ENCODE peak calls at places on chromosomes 2 and 18, in ten cellular contexts. One of them, this sample, is unnamed.

GRCh38 chr2:88136817-88137216 is 9.0 kb upstream of the FABP1 start:
- DNase-seq in GM12865: no peak
- DNase-seq in spleen: no peak
- DNase-seq in psoas muscle: no peak
- DNase-seq in keratinocyte: no peak
- DNase-seq in mammary epithelial cell: no peak
- DNase-seq in AG10803: no peak
- DNase-seq in NB4: no peak
- DNase-seq in endothelial cell of umbilical vein: no peak
- DNase-seq in fibroblast of mammary gland: no peak
- DNase-seq in this sample: no peak

GRCh38 chr2:65380243-65380642 is 52.2 kb downstream of the SPRED2 start:
- DNase-seq in endothelial cell of umbilical vein: no peak
- DNase-seq in fibroblast of mammary gland: no peak
- DNase-seq in GM12865: no peak
- DNase-seq in AG10803: no peak
- DNase-seq in NB4: no peak
- DNase-seq in psoas muscle: no peak
- DNase-seq in keratinocyte: no peak
- DNase-seq in spleen: no peak
- DNase-seq in mammary epithelial cell: no peak
- DNase-seq in this sample: no peak

GRCh38 chr2:162212366-162212765 is 30.9 kb downstream of the FAP start:
- DNase-seq in NB4: no peak
- DNase-seq in endothelial cell of umbilical vein: no peak
- DNase-seq in mammary epithelial cell: no peak
- DNase-seq in spleen: no peak
- DNase-seq in AG10803: peak
- DNase-seq in psoas muscle: no peak
- DNase-seq in GM12865: no peak
- DNase-seq in keratinocyte: no peak
- DNase-seq in fibroblast of mammary gland: peak
- DNase-seq in this sample: peak

GRCh38 chr2:69668598-69668997 is 25.1 kb upstream of the AAK1 start:
- DNase-seq in GM12865: no peak
- DNase-seq in endothelial cell of umbilical vein: no peak
- DNase-seq in mammary epithelial cell: peak
- DNase-seq in keratinocyte: no peak
- DNase-seq in NB4: peak
- DNase-seq in AG10803: peak
- DNase-seq in psoas muscle: no peak
- DNase-seq in spleen: no peak
- DNase-seq in fibroblast of mammary gland: no peak
- DNase-seq in this sample: no peak

GRCh38 chr2:109032229-109032800 is 43.3 kb upstream of the EDAR start:
- DNase-seq in mammary epithelial cell: no peak
- DNase-seq in AG10803: no peak
- DNase-seq in endothelial cell of umbilical vein: no peak
- DNase-seq in GM12865: no peak
- DNase-seq in spleen: no peak
- DNase-seq in NB4: no peak
- DNase-seq in keratinocyte: no peak
- DNase-seq in psoas muscle: no peak
- DNase-seq in fibroblast of mammary gland: no peak
- DNase-seq in this sample: no peak

GRCh38 chr2:166184789-166185188 is 57.0 kb upstream of the SCN1A start:
- DNase-seq in mammary epithelial cell: peak
- DNase-seq in keratinocyte: peak
- DNase-seq in spleen: no peak
- DNase-seq in AG10803: no peak
- DNase-seq in psoas muscle: no peak
- DNase-seq in NB4: no peak
- DNase-seq in GM12865: no peak
- DNase-seq in endothelial cell of umbilical vein: peak
- DNase-seq in fibroblast of mammary gland: no peak
- DNase-seq in this sample: no peak

GRCh38 chr18:74376523-74376922 is 60.9 kb downstream of the C18orf63 start:
- DNase-seq in spleen: no peak
- DNase-seq in mammary epithelial cell: no peak
- DNase-seq in GM12865: no peak
- DNase-seq in keratinocyte: no peak
- DNase-seq in NB4: no peak
- DNase-seq in endothelial cell of umbilical vein: no peak
- DNase-seq in psoas muscle: no peak
- DNase-seq in AG10803: no peak
- DNase-seq in fibroblast of mammary gland: no peak
- DNase-seq in this sample: no peak

GRCh38 chr18:63971320-63972071 is 1.6 kb downstream of the SERPINB8 start:
- DNase-seq in AG10803: no peak
- DNase-seq in endothelial cell of umbilical vein: no peak
- DNase-seq in mammary epithelial cell: no peak
- DNase-seq in spleen: no peak
- DNase-seq in NB4: no peak
- DNase-seq in fibroblast of mammary gland: no peak
- DNase-seq in psoas muscle: no peak
- DNase-seq in GM12865: no peak
- DNase-seq in keratinocyte: no peak
- DNase-seq in this sample: no peak

GRCh38 chr2:133287709-133288108 is 280.6 kb downstream of the NCKAP5 start:
- DNase-seq in endothelial cell of umbilical vein: peak
- DNase-seq in keratinocyte: no peak
- DNase-seq in mammary epithelial cell: peak
- DNase-seq in NB4: no peak
- DNase-seq in spleen: no peak
- DNase-seq in fibroblast of mammary gland: peak
- DNase-seq in GM12865: no peak
- DNase-seq in AG10803: peak
- DNase-seq in psoas muscle: no peak
- DNase-seq in this sample: peak

GRCh38 chr2:240570531-240571313 is 2.4 kb downstream of the RNPEPL1 start:
- DNase-seq in fibroblast of mammary gland: no peak
- DNase-seq in AG10803: no peak
- DNase-seq in endothelial cell of umbilical vein: no peak
- DNase-seq in NB4: no peak
- DNase-seq in keratinocyte: no peak
- DNase-seq in GM12865: no peak
- DNase-seq in psoas muscle: peak
- DNase-seq in spleen: peak
- DNase-seq in mammary epithelial cell: no peak
- DNase-seq in this sample: no peak

GRCh38 chr18:27136208-27136535 is 48.9 kb downstream of the CHST9 start:
- DNase-seq in mammary epithelial cell: peak
- DNase-seq in GM12865: no peak
- DNase-seq in psoas muscle: no peak
- DNase-seq in NB4: no peak
- DNase-seq in fibroblast of mammary gland: no peak
- DNase-seq in AG10803: peak
- DNase-seq in keratinocyte: peak
- DNase-seq in endothelial cell of umbilical vein: no peak
- DNase-seq in spleen: no peak
- DNase-seq in this sample: peak

GRCh38 chr2:143397886-143398614 is 268.8 kb downstream of the ARHGAP15 start:
- DNase-seq in AG10803: peak
- DNase-seq in GM12865: peak
- DNase-seq in keratinocyte: no peak
- DNase-seq in mammary epithelial cell: peak
- DNase-seq in fibroblast of mammary gland: peak
- DNase-seq in spleen: no peak
- DNase-seq in NB4: no peak
- DNase-seq in endothelial cell of umbilical vein: no peak
- DNase-seq in psoas muscle: no peak
- DNase-seq in this sample: peak

GRCh38 chr2:27860111-27860510 is 30.1 kb downstream of the RBKS start:
- DNase-seq in fibroblast of mammary gland: peak
- DNase-seq in spleen: no peak
- DNase-seq in endothelial cell of umbilical vein: peak
- DNase-seq in AG10803: peak
- DNase-seq in mammary epithelial cell: peak
- DNase-seq in keratinocyte: peak
- DNase-seq in NB4: peak
- DNase-seq in psoas muscle: no peak
- DNase-seq in GM12865: no peak
- DNase-seq in this sample: peak

GRCh38 chr18:53991805-53992204 is 232.7 kb downstream of the MBD2 start:
- DNase-seq in spleen: no peak
- DNase-seq in NB4: no peak
- DNase-seq in endothelial cell of umbilical vein: no peak
- DNase-seq in psoas muscle: no peak
- DNase-seq in mammary epithelial cell: peak
- DNase-seq in AG10803: peak
- DNase-seq in fibroblast of mammary gland: peak
- DNase-seq in keratinocyte: no peak
- DNase-seq in GM12865: no peak
- DNase-seq in this sample: peak

DNA sequence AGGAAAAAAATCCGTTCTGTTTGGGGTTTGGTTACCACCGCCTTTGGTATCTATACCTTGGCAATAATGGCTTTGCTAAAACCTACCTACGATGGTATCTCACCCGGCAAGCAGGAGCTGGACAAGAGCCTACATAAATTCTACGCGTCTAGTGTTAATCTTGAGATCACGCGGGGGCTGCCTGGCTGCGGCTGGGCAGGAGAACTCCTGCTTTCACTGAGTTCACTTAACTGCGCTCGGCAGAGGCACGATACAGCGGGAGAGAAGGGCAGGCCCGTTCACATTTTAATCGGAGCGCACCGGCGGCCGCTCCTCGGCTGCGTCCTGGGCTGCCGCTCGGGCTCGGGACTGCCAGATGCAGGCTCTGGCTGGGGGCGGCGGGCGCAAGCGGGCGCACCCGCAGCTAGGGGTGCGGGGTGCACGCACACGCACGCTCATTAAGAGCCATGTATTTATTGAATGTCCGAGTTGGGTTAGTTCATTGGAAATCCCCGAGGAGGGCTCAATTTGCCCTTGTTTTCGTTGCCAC is 1.7 kb upstream of the POU3F3 start:
- DNase-seq in fibroblast of mammary gland: no peak
- DNase-seq in keratinocyte: no peak
- DNase-seq in AG10803: no peak
- DNase-seq in psoas muscle: no peak
- DNase-seq in spleen: no peak
- DNase-seq in endothelial cell of umbilical vein: no peak
- DNase-seq in NB4: peak
- DNase-seq in GM12865: no peak
- DNase-seq in mammary epithelial cell: no peak
- DNase-seq in this sample: no peak
- H3K4me3 ChIP-seq in fibroblast of mammary gland: no peak
- H3K4me3 ChIP-seq in keratinocyte: no peak
- H3K4me3 ChIP-seq in AG10803: peak
- H3K4me3 ChIP-seq in psoas muscle: peak
- H3K4me3 ChIP-seq in spleen: peak
- H3K4me3 ChIP-seq in endothelial cell of umbilical vein: no peak
- H3K4me3 ChIP-seq in NB4: peak
- H3K4me3 ChIP-seq in GM12865: peak
- H3K4me3 ChIP-seq in mammary epithelial cell: no peak
- H3K4me3 ChIP-seq in this sample: no peak

GRCh38 chr2:14941151-14941631 is 308.7 kb downstream of the LRATD1 start:
- DNase-seq in keratinocyte: no peak
- DNase-seq in endothelial cell of umbilical vein: no peak
- DNase-seq in GM12865: no peak
- DNase-seq in mammary epithelial cell: no peak
- DNase-seq in NB4: no peak
- DNase-seq in psoas muscle: no peak
- DNase-seq in spleen: no peak
- DNase-seq in fibroblast of mammary gland: peak
- DNase-seq in AG10803: peak
- DNase-seq in this sample: no peak

GRCh38 chr2:14942991-14943390 is 310.5 kb downstream of the LRATD1 start:
- DNase-seq in GM12865: no peak
- DNase-seq in spleen: no peak
- DNase-seq in NB4: no peak
- DNase-seq in keratinocyte: no peak
- DNase-seq in psoas muscle: no peak
- DNase-seq in endothelial cell of umbilical vein: no peak
- DNase-seq in mammary epithelial cell: no peak
- DNase-seq in AG10803: no peak
- DNase-seq in fibroblast of mammary gland: no peak
- DNase-seq in this sample: no peak

GRCh38 chr2:14944562-14945346 is 312.2 kb downstream of the LRATD1 start:
- DNase-seq in endothelial cell of umbilical vein: no peak
- DNase-seq in keratinocyte: no peak
- DNase-seq in AG10803: peak
- DNase-seq in fibroblast of mammary gland: peak
- DNase-seq in mammary epithelial cell: peak
- DNase-seq in spleen: no peak
- DNase-seq in GM12865: peak
- DNase-seq in psoas muscle: no peak
- DNase-seq in NB4: peak
- DNase-seq in this sample: peak
- TF ChIP-seq CTCF in endothelial cell of umbilical vein: no peak
- TF ChIP-seq CTCF in keratinocyte: peak
- TF ChIP-seq CTCF in AG10803: peak
- TF ChIP-seq CTCF in fibroblast of mammary gland: peak
- TF ChIP-seq CTCF in mammary epithelial cell: peak
- TF ChIP-seq CTCF in spleen: no peak
- TF ChIP-seq CTCF in GM12865: peak
- TF ChIP-seq CTCF in psoas muscle: no peak
- TF ChIP-seq CTCF in NB4: peak
- TF ChIP-seq CTCF in this sample: no peak

GRCh38 chr2:46547223-46548102 is 68.1 kb downstream of the TMEM247 start:
- DNase-seq in keratinocyte: no peak
- DNase-seq in mammary epithelial cell: no peak
- DNase-seq in fibroblast of mammary gland: no peak
- DNase-seq in GM12865: no peak
- DNase-seq in endothelial cell of umbilical vein: no peak
- DNase-seq in AG10803: no peak
- DNase-seq in NB4: peak
- DNase-seq in psoas muscle: peak
- DNase-seq in spleen: no peak
- DNase-seq in this sample: no peak
- H3K4me3 ChIP-seq in keratinocyte: no peak
- H3K4me3 ChIP-seq in mammary epithelial cell: no peak
- H3K4me3 ChIP-seq in fibroblast of mammary gland: no peak
- H3K4me3 ChIP-seq in GM12865: peak
- H3K4me3 ChIP-seq in endothelial cell of umbilical vein: no peak
- H3K4me3 ChIP-seq in AG10803: no peak
- H3K4me3 ChIP-seq in NB4: no peak
- H3K4me3 ChIP-seq in psoas muscle: peak
- H3K4me3 ChIP-seq in spleen: no peak
- H3K4me3 ChIP-seq in this sample: no peak

DNA sequence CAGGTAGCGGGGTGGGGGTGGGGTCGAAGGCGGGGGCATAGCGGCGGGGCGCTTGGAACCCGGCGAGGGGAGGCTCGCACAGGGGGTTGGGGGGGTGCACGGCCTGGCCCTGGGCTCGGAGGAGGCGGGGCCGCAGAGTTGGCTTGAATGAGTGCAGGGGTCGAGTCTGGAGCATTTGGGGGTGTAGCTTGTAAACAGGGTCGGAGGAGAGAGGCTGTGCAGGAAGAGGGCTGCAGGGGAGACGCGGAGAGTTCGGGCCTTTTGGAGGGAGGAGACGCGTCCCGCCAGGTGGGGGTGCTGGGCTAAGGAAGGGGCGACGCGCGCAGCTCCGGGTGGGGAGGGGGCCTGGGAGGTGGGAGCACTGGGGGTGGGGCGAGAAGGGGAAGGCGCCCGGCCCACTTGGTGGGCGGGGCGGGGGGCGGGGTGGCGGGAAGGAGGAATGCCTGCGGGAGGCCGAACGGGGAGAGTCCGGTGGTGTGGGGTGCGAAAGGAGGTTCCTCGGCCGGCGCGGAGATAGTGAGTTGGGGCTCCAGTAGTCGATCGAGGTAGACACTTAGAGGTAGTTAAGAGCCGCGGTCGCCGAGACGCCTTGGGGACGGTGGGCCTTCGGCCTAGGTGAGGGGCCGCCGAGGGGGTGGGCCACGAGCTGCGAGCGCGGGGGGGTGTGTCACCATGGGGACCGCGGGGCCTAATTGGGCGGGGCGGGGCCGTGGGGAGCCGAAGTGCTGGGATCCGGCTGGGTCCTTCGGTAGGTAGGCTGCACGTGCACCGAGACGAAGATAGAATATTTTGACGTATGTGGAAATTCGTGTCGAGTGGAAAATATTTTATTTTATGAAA is 766 bp downstream of the MSH6 start:
- DNase-seq in mammary epithelial cell: peak
- DNase-seq in endothelial cell of umbilical vein: peak
- DNase-seq in keratinocyte: no peak
- DNase-seq in fibroblast of mammary gland: peak
- DNase-seq in spleen: peak
- DNase-seq in GM12865: peak
- DNase-seq in AG10803: peak
- DNase-seq in NB4: peak
- DNase-seq in psoas muscle: peak
- DNase-seq in this sample: peak
- TF ChIP-seq CTCF in mammary epithelial cell: no peak
- TF ChIP-seq CTCF in endothelial cell of umbilical vein: no peak
- TF ChIP-seq CTCF in keratinocyte: no peak
- TF ChIP-seq CTCF in fibroblast of mammary gland: no peak
- TF ChIP-seq CTCF in spleen: no peak
- TF ChIP-seq CTCF in GM12865: no peak
- TF ChIP-seq CTCF in AG10803: no peak
- TF ChIP-seq CTCF in NB4: no peak
- TF ChIP-seq CTCF in psoas muscle: no peak
- TF ChIP-seq CTCF in this sample: no peak

This sample was measured in fibroblast of pulmonary artery.